ENCODE peak calls at places on chromosomes 3 and 15, in eight cellular contexts. C, G, P, J, E, Y, I and M are unnamed samples.

GRCh38 chr3:118909751-118910150 is 124.9 kb downstream of the IGSF11 start:
- DNase-seq in C (no peak), G (no peak), P (no peak), J (no peak), E (no peak), Y (no peak), I (no peak), M (no peak)

GRCh38 chr15:64180235-64180824 is 17.5 kb upstream of the PPIB start:
- DNase-seq in C (no peak), G (no peak), P (no peak), J (no peak), E (no peak), Y (no peak), I (no peak), M (no peak)

GRCh38 chr3:127287840-127288239 is at the start of gene PRR20G:
- DNase-seq in C (no peak), G (no peak), P (no peak), J (no peak), E (no peak), Y (no peak), I (no peak), M (no peak)

GRCh38 chr15:37793851-37794250 is 140.6 kb upstream of the TMCO5A start:
- DNase-seq in C (peak), G (no peak), P (no peak), J (peak), E (no peak), Y (no peak), I (no peak), M (no peak)

GRCh38 chr3:129563332-129563731 is 20.4 kb downstream of the H1-8 start:
- DNase-seq in C (no peak), G (no peak), P (no peak), J (no peak), E (no peak), Y (no peak), I (no peak), M (no peak)

GRCh38 chr15:80970658-80971057 is 19.0 kb downstream of the MESD start:
- DNase-seq in C (no peak), G (no peak), P (no peak), J (no peak), E (no peak), Y (no peak), I (no peak), M (no peak)

GRCh38 chr15:39804026-39804425 is 21.4 kb upstream of the FSIP1 start:
- DNase-seq in C (no peak), G (no peak), P (no peak), J (no peak), E (no peak), Y (no peak), I (no peak), M (no peak)

GRCh38 chr15:51312132-51312531 is 26.3 kb downstream of the CYP19A1 start:
- DNase-seq in C (no peak), G (no peak), P (no peak), J (no peak), E (no peak), Y (no peak), I (no peak), M (no peak)

GRCh38 chr3:24520941-24521305 is 26.3 kb upstream of the THRB start:
- DNase-seq in C (no peak), G (no peak), P (no peak), J (peak), E (no peak), Y (no peak), I (no peak), M (no peak)

GRCh38 chr3:195869413-195870001 is 38.8 kb downstream of the TNK2 start:
- DNase-seq in C (no peak), G (no peak), P (no peak), J (no peak), E (no peak), Y (no peak), I (no peak), M (no peak)

GRCh38 chr3:5195605-5196004 is 8.1 kb downstream of the EDEM1 start:
- DNase-seq in C (no peak), G (no peak), P (no peak), J (no peak), E (no peak), Y (peak), I (peak), M (no peak)

GRCh38 chr3:165854696-165855095 is 17.5 kb upstream of the BCHE start:
- DNase-seq in C (no peak), G (no peak), P (no peak), J (no peak), E (no peak), Y (peak), I (no peak), M (no peak)

GRCh38 chr3:36695769-36696137 is 68.6 kb downstream of the DCLK3 start:
- DNase-seq in C (no peak), G (no peak), P (no peak), J (no peak), E (no peak), Y (peak), I (no peak), M (no peak)

GRCh38 chr3:66039590-66039887 is 821 bp upstream of the MAGI1 start:
- DNase-seq in C (peak), G (peak), P (no peak), J (peak), E (no peak), Y (peak), I (no peak), M (no peak)

GRCh38 chr15:62142736-62143135 is 22.3 kb downstream of the C2CD4B start:
- DNase-seq in C (no peak), G (no peak), P (no peak), J (no peak), E (no peak), Y (no peak), I (no peak), M (no peak)

GRCh38 chr3:45029661-45030060 is 3.6 kb downstream of the CLEC3B start:
- DNase-seq in C (no peak), G (no peak), P (no peak), J (no peak), E (no peak), Y (no peak), I (no peak), M (no peak)

GRCh38 chr15:29031502-29032228 is 145.9 kb downstream of the APBA2 start:
- DNase-seq in C (no peak), G (no peak), P (no peak), J (no peak), E (no peak), Y (no peak), I (peak), M (no peak)

GRCh38 chr15:51727141-51727897 is 10.1 kb downstream of the LYSMD2 start:
- DNase-seq in C (no peak), G (no peak), P (no peak), J (no peak), E (no peak), Y (no peak), I (no peak), M (no peak)

GRCh38 chr3:160132226-160132625 is 93.0 kb upstream of the C3orf80 start:
- DNase-seq in C (no peak), G (no peak), P (no peak), J (no peak), E (no peak), Y (no peak), I (no peak), M (no peak)

GRCh38 chr3:38730281-38730680 is 80.8 kb upstream of the SCN5A start:
- DNase-seq in C (no peak), G (no peak), P (no peak), J (no peak), E (no peak), Y (peak), I (no peak), M (no peak)

GRCh38 chr3:173843060-173843459 is 445.5 kb downstream of the NLGN1 start:
- DNase-seq in C (no peak), G (no peak), P (no peak), J (peak), E (no peak), Y (no peak), I (no peak), M (no peak)